ENCODE peak calls at places on chromosome 4, in four cellular contexts. K, O, H and Y are unnamed samples.

GRCh38 chr4:139443661-139444060 is 10.3 kb upstream of the RAB33B start:
- DNase-seq in K (no peak), O (no peak), H (no peak), Y (no peak)

GRCh38 chr4:2914220-2915126 is 48.7 kb downstream of the NOP14 start:
- DNase-seq in O (no peak), K (no peak), H (no peak), Y (no peak)

GRCh38 chr4:18366762-18367358 is 345.3 kb upstream of the LCORL start:
- DNase-seq in O (peak), H (no peak), K (peak), Y (no peak)

GRCh38 chr4:65546882-65547281 is 123.4 kb downstream of the EPHA5 start:
- DNase-seq in H (no peak), O (no peak), K (no peak), Y (no peak)

GRCh38 chr4:153188966-153189801 is 15.1 kb upstream of the TRIM2 start:
- DNase-seq in O (no peak), H (no peak), K (peak), Y (no peak)

GRCh38 chr4:111136438-111136837 is 513.6 kb upstream of the PITX2 start:
- DNase-seq in H (no peak), O (peak), K (peak), Y (no peak)

GRCh38 chr4:145437466-145437865 is 44.2 kb upstream of the SMAD1 start:
- DNase-seq in H (no peak), K (no peak), O (no peak), Y (no peak)

GRCh38 chr4:59535541-59535940 is 1664.6 kb upstream of the ADGRL3 start:
- DNase-seq in K (no peak), O (no peak), H (no peak), Y (no peak)

GRCh38 chr4:149987777-149988410 is 90.4 kb upstream of the DCLK2 start:
- DNase-seq in O (no peak), K (no peak), H (no peak), Y (no peak)

GRCh38 chr4:67483868-67484602 is 61.3 kb downstream of the CENPC start:
- DNase-seq in K (peak), H (no peak), O (peak), Y (peak)

GRCh38 chr4:88429401-88429800 is 27.5 kb upstream of the HERC5 start:
- DNase-seq in K (no peak), O (no peak), H (no peak), Y (no peak)

GRCh38 chr4:120765271-120765985 is 157.1 kb downstream of the PRDM5 start:
- DNase-seq in K (no peak), O (no peak), H (no peak), Y (no peak)

GRCh38 chr4:138669479-138670165 is 346.0 kb upstream of the NOCT start:
- DNase-seq in O (no peak), H (no peak), K (peak), Y (no peak)

GRCh38 chr4:77073981-77074865 is 1.6 kb downstream of the CCNI start:
- DNase-seq in O (no peak), H (no peak), K (no peak), Y (no peak)

GRCh38 chr4:78622253-78622979 is 70.8 kb downstream of the ANXA3 start:
- DNase-seq in O (peak), K (peak), H (no peak), Y (no peak)

GRCh38 chr4:76198411-76199237 is 15.0 kb downstream of the SCARB2 start:
- DNase-seq in O (peak), K (peak), H (no peak), Y (no peak)

GRCh38 chr4:74370912-74371311 is 6.0 kb downstream of the EREG start:
- DNase-seq in K (peak), H (no peak), O (peak), Y (peak)

GRCh38 chr4:76582817-76583087 is 147.7 kb downstream of the SHROOM3 start:
- DNase-seq in H (no peak), O (no peak), K (no peak), Y (no peak)

GRCh38 chr4:56215901-56216300 is 171.4 kb downstream of the AASDH start:
- DNase-seq in K (peak), H (peak), O (peak), Y (peak)

GRCh38 chr4:140071806-140072205 is 82.2 kb downstream of the MAML3 start:
- DNase-seq in K (peak), O (no peak), H (no peak), Y (no peak)

GRCh38 chr4:8710416-8710815 is 117.9 kb downstream of the CPZ start:
- DNase-seq in K (no peak), H (no peak), O (no peak), Y (no peak)

GRCh38 chr4:54728342-54728741 is 70.6 kb downstream of the KIT start:
- DNase-seq in K (no peak), H (no peak), O (no peak), Y (no peak)

GRCh38 chr4:91032725-91033445 is 905.7 kb downstream of the CCSER1 start:
- DNase-seq in K (no peak), O (no peak), H (no peak), Y (no peak)

GRCh38 chr4:103098746-103099421 is 750 bp downstream of the BDH2 start:
- DNase-seq in K (peak), O (no peak), H (no peak), Y (no peak)

GRCh38 chr4:187090401-187090800 is 366.7 kb upstream of the FAT1 start:
- DNase-seq in H (no peak), O (no peak), K (peak), Y (no peak)

GRCh38 chr4:27272264-27272663 is 411.6 kb downstream of the STIM2 start:
- DNase-seq in O (no peak), H (no peak), K (no peak), Y (no peak)

GRCh38 chr4:90718926-90719325 is 591.7 kb downstream of the CCSER1 start:
- DNase-seq in H (no peak), O (no peak), K (no peak), Y (no peak)

GRCh38 chr4:71713611-71714203 is 70.2 kb downstream of the GC start:
- DNase-seq in O (peak), K (peak), H (no peak), Y (no peak)

GRCh38 chr4:106245176-106245575 is 70.8 kb downstream of the TBCK start:
- DNase-seq in H (no peak), O (peak), K (peak), Y (no peak)

GRCh38 chr4:188435381-188435780 is 296.1 kb downstream of the TRIML1 start:
- DNase-seq in K (peak), O (no peak), H (no peak), Y (no peak)
- H4K5ac ChIP-seq in K (no peak), O (no peak), H (no peak), Y (no peak)

GRCh38 chr4:156085073-156085472 is 131.4 kb upstream of the CTSO start:
- DNase-seq in K (no peak), H (no peak), O (no peak), Y (no peak)
- H4K5ac ChIP-seq in K (no peak), H (no peak), O (no peak), Y (no peak)

GRCh38 chr4:36091997-36092396 is 152.3 kb downstream of the ARAP2 start:
- DNase-seq in K (no peak), H (no peak), O (no peak), Y (no peak)
- H4K5ac ChIP-seq in K (no peak), H (no peak), O (no peak), Y (no peak)

GRCh38 chr4:7023486-7023885 is 19.7 kb upstream of the TADA2B start:
- DNase-seq in O (no peak), H (no peak), K (no peak), Y (no peak)
- H4K5ac ChIP-seq in O (no peak), H (no peak), K (peak), Y (no peak)

DNA sequence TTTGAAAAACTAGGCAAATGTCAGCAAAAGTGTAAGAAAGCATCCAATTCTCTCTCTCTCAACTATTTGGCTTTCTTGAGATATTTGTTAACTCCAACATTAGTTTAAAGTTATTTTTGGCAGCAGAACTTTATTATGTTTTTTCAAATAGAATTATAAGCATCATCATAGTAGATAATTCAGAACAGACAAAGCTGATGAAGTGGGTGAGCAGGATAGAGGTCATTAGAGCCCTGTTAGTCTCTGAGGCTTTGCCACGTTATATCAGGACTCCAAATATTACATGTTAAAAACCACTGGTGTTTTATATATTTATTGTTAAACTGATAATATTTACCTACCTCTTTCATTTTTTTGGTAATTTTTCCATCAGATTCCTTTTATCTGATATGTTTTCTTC is 903.0 kb downstream of the FSTL5 start:
- DNase-seq in O (no peak), K (no peak), H (no peak), Y (no peak)
- H4K5ac ChIP-seq in O (no peak), K (no peak), H (no peak), Y (no peak)

GRCh38 chr4:136643416-136643815 is 888.9 kb downstream of the PCDH18 start:
- DNase-seq in K (no peak), O (no peak), H (no peak), Y (no peak)
- H4K5ac ChIP-seq in K (no peak), O (peak), H (no peak), Y (no peak)